ENCODE peak calls at places on chromosomes 7 and 10, in five cellular contexts. H is fibroblast of mammary gland, F is fibroblast of the aortic adventitia, N is heart left ventricle, Y is WTC11. P is an unnamed sample.

GRCh38 chr10:78272329-78272728 is 238.7 kb downstream of the RPS24 start:
- DNase-seq in H (no peak), F (no peak), N (no peak), Y (no peak), P (no peak)

GRCh38 chr10:84818956-84819355 is 490.6 kb downstream of the CCSER2 start:
- DNase-seq in H (no peak), F (no peak), N (no peak), Y (no peak), P (no peak)

GRCh38 chr7:51135576-51135975 is 181.0 kb downstream of the COBL start:
- DNase-seq in H (no peak), F (no peak), N (no peak), Y (no peak), P (no peak)

GRCh38 chr7:123752534-123752933 is 3.7 kb upstream of the WASL start:
- DNase-seq in H (no peak), F (no peak), N (no peak), Y (no peak), P (no peak)

GRCh38 chr10:52252322-52252721 is 61.8 kb upstream of the DKK1 start:
- DNase-seq in H (no peak), F (no peak), N (no peak), Y (no peak), P (no peak)

GRCh38 chr10:13268310-13268709 is 31.6 kb downstream of the PHYH start:
- DNase-seq in H (no peak), F (no peak), N (no peak), Y (no peak), P (no peak)

GRCh38 chr7:43303740-43304241 is 191.3 kb downstream of the HECW1 start:
- DNase-seq in H (peak; percentile 41), F (peak; percentile 37), N (no peak), Y (no peak), P (no peak)

GRCh38 chr7:123598657-123599056 is 3.0 kb upstream of the ASB15 start:
- DNase-seq in H (no peak), F (no peak), N (no peak), Y (no peak), P (no peak)

GRCh38 chr10:71603754-71604153 is 115.8 kb downstream of the C10orf105 start:
- DNase-seq in H (no peak), F (no peak), N (no peak), Y (no peak), P (no peak)

GRCh38 chr7:8365499-8366110 is 67.8 kb upstream of the NXPH1 start:
- DNase-seq in H (no peak), F (no peak), N (no peak), Y (no peak), P (peak; percentile 3)

GRCh38 chr10:61589547-61590243 is 73.0 kb upstream of the CABCOCO1 start:
- DNase-seq in H (peak; percentile 11), F (peak; percentile 1), N (no peak), Y (no peak), P (no peak)

GRCh38 chr10:30865141-30865926 is 166.3 kb downstream of the ZNF438 start:
- DNase-seq in H (peak; percentile 35), F (peak; percentile 91), N (no peak), Y (no peak), P (no peak)

GRCh38 chr7:932651-932975 is 21.9 kb downstream of the ADAP1 start:
- DNase-seq in H (no peak), F (no peak), N (peak; percentile 14), Y (peak; percentile 8), P (no peak)

GRCh38 chr7:128812514-128813168 is 17.6 kb upstream of the FLNC start:
- DNase-seq in H (no peak), F (peak; percentile 77), N (no peak), Y (no peak), P (no peak)

GRCh38 chr10:121282797-121283515 is 315.3 kb downstream of the FGFR2 start:
- DNase-seq in H (no peak), F (no peak), N (no peak), Y (no peak), P (no peak)

GRCh38 chr7:44383566-44383965 is 58.2 kb upstream of the CAMK2B start:
- DNase-seq in H (peak; percentile 81), F (peak; percentile 74), N (peak; percentile 46), Y (no peak), P (peak; percentile 80)

GRCh38 chr7:50641442-50642405 is 76.5 kb upstream of the DDC start:
- DNase-seq in H (no peak), F (no peak), N (peak; percentile 68), Y (no peak), P (no peak)

GRCh38 chr7:103660455-103661371 is 214.7 kb upstream of the SLC26A5 start:
- DNase-seq in H (peak; percentile 69), F (no peak), N (no peak), Y (no peak), P (peak; percentile 44)

GRCh38 chr7:142001163-142001874 is 5.6 kb downstream of the MGAM start:
- DNase-seq in H (peak; percentile 41), F (peak; percentile 46), N (no peak), Y (no peak), P (no peak)

GRCh38 chr7:30970594-30971094 is 6.9 kb downstream of the GHRHR start:
- DNase-seq in H (peak; percentile 4), F (no peak), N (no peak), Y (peak; percentile 40), P (no peak)

GRCh38 chr10:61998937-61999336 is 97.4 kb downstream of the ARID5B start:
- DNase-seq in H (no peak), F (no peak), N (no peak), Y (no peak), P (no peak)

DNA sequence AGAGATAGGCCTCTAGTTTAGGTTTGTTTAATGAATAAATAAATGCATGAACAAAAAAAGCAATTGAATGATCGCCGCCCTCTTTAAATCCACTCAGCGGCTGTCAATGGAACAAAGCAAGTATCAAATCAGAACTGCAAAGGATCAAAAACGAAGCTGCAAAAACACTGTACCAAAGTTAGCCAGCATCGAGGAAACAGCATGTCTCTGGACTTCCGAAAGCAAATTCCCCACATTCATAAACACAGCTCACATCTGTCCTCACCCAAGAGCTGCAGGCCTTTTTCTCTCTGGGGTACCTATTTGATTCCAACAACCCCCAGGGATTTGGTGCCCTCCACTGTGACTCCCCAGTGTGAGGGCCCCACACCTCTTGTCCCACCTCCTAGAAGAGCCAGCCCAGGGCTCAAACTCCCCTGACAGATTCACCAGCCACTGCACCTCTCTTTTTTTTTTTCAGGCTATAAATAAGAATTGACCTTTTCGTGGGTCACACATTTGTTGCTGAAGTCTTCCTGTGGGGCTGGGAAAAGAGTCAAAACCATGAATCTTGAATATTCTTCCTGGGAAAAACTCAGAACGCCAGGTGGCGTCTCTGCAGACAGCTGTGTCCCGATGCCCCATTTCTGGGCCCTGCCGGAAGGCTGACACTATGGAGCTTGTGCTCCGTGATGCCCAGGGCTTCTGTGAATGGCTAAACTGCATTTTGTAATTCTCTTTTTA is 51.8 kb downstream of the HSPA12A start:
- DNase-seq in H (peak; percentile 28), F (peak; percentile 20), N (no peak), Y (no peak), P (no peak)
- TF ChIP-seq CTCF in H (peak; percentile 37), F (peak; percentile 12), N (peak; percentile 27), Y (no peak), P (no peak)

GRCh38 chr10:42977032-42977416 is 99.8 kb upstream of the RET start:
- DNase-seq in H (no peak), F (no peak), N (peak; percentile 5), Y (no peak), P (no peak)

GRCh38 chr10:42974693-42975002 is 102.2 kb upstream of the RET start:
- DNase-seq in H (no peak), F (no peak), N (peak; percentile 3), Y (no peak), P (no peak)

GRCh38 chr10:42975005-42975493 is 101.8 kb upstream of the RET start:
- DNase-seq in H (no peak), F (no peak), N (peak; percentile 10), Y (peak; percentile 7), P (no peak)

GRCh38 chr10:42976353-42977031 is 100.4 kb upstream of the RET start:
- DNase-seq in H (no peak), F (no peak), N (peak; percentile 9), Y (no peak), P (no peak)

GRCh38 chr10:42975558-42976352 is 101.1 kb upstream of the RET start:
- DNase-seq in H (no peak), F (no peak), N (peak; percentile 16), Y (peak; percentile 18), P (no peak)
- TF ChIP-seq CTCF in H (no peak), F (no peak), N (no peak), Y (no peak), P (peak; percentile 38)

GRCh38 chr10:3452234-3452633 is 279.7 kb upstream of the PITRM1 start:
- DNase-seq in H (peak; percentile 97), F (peak; percentile 98), N (no peak), Y (no peak), P (peak; percentile 94)
- TF ChIP-seq CTCF in H (peak; percentile 72), F (peak; percentile 78), N (peak; percentile 34), Y (no peak), P (peak; percentile 73)

GRCh38 chr7:23175820-23176385 is 5.9 kb upstream of the NUP42 start:
- DNase-seq in H (no peak), F (no peak), N (no peak), Y (no peak), P (no peak)
- TF ChIP-seq CTCF in H (no peak), F (no peak), N (no peak), Y (no peak), P (no peak)

GRCh38 chr10:80946073-80946472 is 408.4 kb downstream of the SH2D4B start:
- DNase-seq in H (no peak), F (no peak), N (no peak), Y (no peak), P (no peak)

GRCh38 chr10:80946957-80947722 is 409.4 kb downstream of the SH2D4B start:
- DNase-seq in H (no peak), F (no peak), N (no peak), Y (no peak), P (no peak)

GRCh38 chr10:80949785-80950184 is 412.1 kb downstream of the SH2D4B start:
- DNase-seq in H (no peak), F (no peak), N (no peak), Y (no peak), P (no peak)

DNA sequence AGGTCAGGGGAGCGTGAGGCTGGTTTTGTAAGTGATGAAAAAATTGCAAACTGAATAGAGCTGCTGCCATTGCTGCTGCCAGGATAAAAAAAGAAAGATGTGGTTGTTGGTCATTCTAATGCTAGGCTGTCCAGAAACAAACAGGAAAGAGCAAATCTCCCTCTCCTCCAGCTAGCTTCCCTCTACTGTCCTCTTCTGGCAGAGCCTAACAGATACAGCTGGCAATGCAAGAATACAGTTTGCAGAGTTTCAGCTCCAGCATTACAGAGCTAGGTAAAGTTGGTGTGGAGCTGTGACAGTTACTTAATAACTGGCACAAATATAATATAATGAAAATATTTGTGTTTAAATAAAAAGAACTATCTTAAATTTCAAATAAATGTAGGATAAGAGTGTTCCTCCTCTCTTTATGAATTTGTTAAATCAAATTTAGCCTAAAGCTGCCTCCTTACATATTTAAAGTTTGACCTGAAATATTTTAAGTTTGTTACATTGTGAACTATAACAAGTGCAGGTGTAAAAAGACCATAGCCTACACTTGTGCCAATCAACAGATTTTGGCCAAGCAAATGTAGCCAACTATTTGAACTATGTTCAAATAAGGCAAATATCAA is 407.7 kb downstream of the SH2D4B start:
- DNase-seq in H (no peak), F (no peak), N (no peak), Y (no peak), P (no peak)
- TF ChIP-seq CTCF in H (no peak), F (no peak), N (peak; percentile 29), Y (peak; percentile 45), P (no peak)

DNA sequence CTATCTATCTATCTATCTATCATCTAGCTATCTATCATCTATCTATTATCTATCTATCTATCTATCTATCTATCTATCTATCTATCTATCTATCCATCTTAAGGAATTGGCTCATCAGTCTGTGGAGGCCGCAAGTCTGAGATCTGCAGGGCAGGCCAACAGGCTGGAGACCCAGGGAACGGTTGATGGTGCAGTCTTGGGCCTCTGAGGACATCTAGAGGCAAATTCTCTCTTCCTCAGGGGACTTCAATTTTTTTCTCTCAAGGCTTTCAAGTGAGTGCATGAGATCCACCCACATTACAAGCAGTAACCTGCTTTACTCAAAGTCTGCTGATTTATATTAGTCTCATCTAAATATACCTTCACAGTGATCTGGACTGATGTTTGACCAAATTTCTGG is 197.0 kb downstream of the GLRX3 start:
- DNase-seq in H (no peak), F (no peak), N (no peak), Y (no peak), P (no peak)
- TF ChIP-seq CTCF in H (no peak), F (no peak), N (no peak), Y (no peak), P (no peak)